ENCODE peak calls at places on chromosomes 1 and 21, in nine cellular contexts. P is stimulated activated naive CD8-positive, alpha-beta T cell treated with anti-CD3 and anti-CD28 coated beads, Interleukin-15, Interleukin-2, amounts not matched to agents 100 U/mL and 50 U/mL, for 24 hours; N is left lung; H is T-cell; E is upper lobe of left lung; C is Right ventricle myocardium inferior; B is left cardiac atrium; V is body of pancreas; O is activated T-cell treated with anti-CD3 and anti-CD28 coated beads, Interleukin-2, amount 50 U/mL, for 72 hours. D is an unnamed sample.

GRCh38 chr1:222815367-222815765 is 527 bp downstream of the DISP1 start:
- ATAC-seq in O (no peak), C (peak; percentile 35), B (no peak), H (no peak), P (no peak), E (no peak), V (no peak), N (no peak), D (peak; percentile 70)

GRCh38 chr1:91124989-91125417 is 103.2 kb upstream of the ZNF644 start:
- ATAC-seq in E (peak; percentile 19), H (no peak), O (peak; percentile 83), V (no peak), B (peak; percentile 27), N (no peak), C (peak; percentile 62), P (peak; percentile 83), D (peak; percentile 68)

GRCh38 chr1:41486892-41487728 is 2.6 kb upstream of the EDN2 start:
- ATAC-seq in V (no peak), C (no peak), B (no peak), E (no peak), H (no peak), O (peak; percentile 49), N (peak; percentile 2), P (peak; percentile 8), D (peak; percentile 45)

GRCh38 chr1:36115200-36115669 is 9.8 kb downstream of the COL8A2 start:
- ATAC-seq in O (no peak), C (peak; percentile 65), B (peak; percentile 83), N (peak; percentile 49), P (no peak), H (no peak), E (peak; percentile 78), V (peak; percentile 49), D (no peak)

GRCh38 chr21:34707876-34708325 is 39.1 kb downstream of the CLIC6 start:
- ATAC-seq in B (no peak), H (peak; percentile 89), V (no peak), C (no peak), E (no peak), P (peak; percentile 89), O (peak; percentile 96), N (no peak), D (peak; percentile 93)

GRCh38 chr1:24161270-24161669 is 18.3 kb upstream of the IL22RA1 start:
- ATAC-seq in P (no peak), H (no peak), O (no peak), N (no peak), E (no peak), V (no peak), C (no peak), B (no peak), D (no peak)

GRCh38 chr1:108007070-108007469 is 42.1 kb upstream of the VAV3 start:
- ATAC-seq in O (no peak), E (no peak), B (no peak), H (no peak), P (no peak), V (no peak), C (no peak), N (no peak), D (no peak)

GRCh38 chr1:155918660-155919059 is 7.5 kb upstream of the RIT1 start:
- ATAC-seq in H (no peak), C (no peak), N (no peak), P (no peak), V (no peak), B (no peak), O (no peak), E (no peak), D (no peak)

GRCh38 chr21:45937721-45938452 is 43.7 kb upstream of the COL6A1 start:
- ATAC-seq in E (no peak), H (no peak), O (no peak), P (no peak), N (no peak), C (no peak), B (no peak), V (no peak), D (no peak)

GRCh38 chr1:6322161-6322560 is 61.3 kb upstream of the GPR153 start:
- ATAC-seq in E (peak; percentile 38), N (peak; percentile 53), V (no peak), O (no peak), B (no peak), P (no peak), C (no peak), H (no peak), D (no peak)